ENCODE peak calls at places on chromosomes 12 and 14, in five cellular contexts. F, H, K, Z and E are unnamed samples.

GRCh38 chr12:124397807-124398577 is 103.1 kb downstream of the RFLNA start:
- DNase-seq in F (peak; percentile 68), H (no peak), K (no peak), Z (peak; percentile 71), E (peak; percentile 76)

GRCh38 chr14:87286191-87286590 is 706.8 kb downstream of the GALC start:
- DNase-seq in F (no peak), H (no peak), K (no peak), Z (no peak), E (no peak)

GRCh38 chr14:103527408-103528157 is 1.4 kb upstream of the TRMT61A start:
- DNase-seq in F (no peak), H (peak; percentile 76), K (no peak), Z (no peak), E (no peak)

GRCh38 chr12:57491393-57492280 is 3.8 kb downstream of the MARS1 start:
- DNase-seq in F (no peak), H (no peak), K (no peak), Z (no peak), E (no peak)

GRCh38 chr12:106130474-106131113 is 8.2 kb downstream of the NUAK1 start:
- DNase-seq in F (no peak), H (no peak), K (no peak), Z (no peak), E (no peak)

GRCh38 chr14:29982993-29983392 is 55.3 kb upstream of the PRKD1 start:
- DNase-seq in F (no peak), H (no peak), K (no peak), Z (no peak), E (no peak)

GRCh38 chr14:66284346-66284745 is 201.8 kb upstream of the CCDC196 start:
- DNase-seq in F (no peak), H (no peak), K (no peak), Z (no peak), E (peak; percentile 5)

GRCh38 chr14:31926123-31926522 is 151.0 kb upstream of the ARHGAP5 start:
- DNase-seq in F (no peak), H (no peak), K (no peak), Z (no peak), E (peak; percentile 56)

GRCh38 chr12:97223419-97223818 is 239.2 kb upstream of the RMST start:
- DNase-seq in F (no peak), H (no peak), K (no peak), Z (no peak), E (no peak)

GRCh38 chr14:64444984-64445845 is 20.1 kb upstream of the AKAP5 start:
- DNase-seq in F (no peak), H (no peak), K (no peak), Z (peak; percentile 26), E (no peak)

GRCh38 chr14:32727827-32728226 is 210.9 kb upstream of the NPAS3 start:
- DNase-seq in F (no peak), H (peak; percentile 22), K (peak; percentile 13), Z (no peak), E (no peak)

GRCh38 chr14:21833836-21834235 is 160.2 kb upstream of the OR4E1 start:
- DNase-seq in F (no peak), H (no peak), K (no peak), Z (no peak), E (no peak)

GRCh38 chr12:52347016-52347415 is 20.3 kb downstream of the KRT85 start:
- DNase-seq in F (no peak), H (no peak), K (no peak), Z (no peak), E (no peak)

GRCh38 chr14:49363926-49364751 is 222.0 kb downstream of the RPS29 start:
- DNase-seq in F (no peak), H (no peak), K (no peak), Z (no peak), E (peak; percentile 6)

GRCh38 chr14:104323551-104324175 is 185.3 kb downstream of the KIF26A start:
- DNase-seq in F (no peak), H (no peak), K (peak; percentile 55), Z (peak; percentile 8), E (no peak)

GRCh38 chr14:70282666-70283065 is 76.8 kb downstream of the COX16 start:
- DNase-seq in F (no peak), H (no peak), K (no peak), Z (no peak), E (no peak)

GRCh38 chr12:3251691-3252090 is 174.5 kb downstream of the TSPAN9 start:
- DNase-seq in F (no peak), H (no peak), K (peak; percentile 53), Z (peak; percentile 67), E (no peak)

GRCh38 chr14:70018246-70018645 is 139.0 kb downstream of the SMOC1 start:
- DNase-seq in F (no peak), H (no peak), K (no peak), Z (no peak), E (no peak)

GRCh38 chr14:95876769-95877490 is at the start of gene TUNAR:
- DNase-seq in F (peak; percentile 24), H (no peak), K (peak; percentile 70), Z (no peak), E (peak; percentile 59)

GRCh38 chr14:38039526-38039925 is 168.2 kb upstream of the SSTR1 start:
- DNase-seq in F (no peak), H (no peak), K (no peak), Z (no peak), E (no peak)

GRCh38 chr12:63151061-63151897 is at the start of gene AVPR1A:
- DNase-seq in F (peak; percentile 14), H (peak; percentile 67), K (peak; percentile 47), Z (no peak), E (peak; percentile 25)

GRCh38 chr12:34298176-34298970 is 276.1 kb downstream of the ALG10 start:
- DNase-seq in F (no peak), H (peak; percentile 36), K (peak; percentile 24), Z (no peak), E (no peak)
- H3K9me3 ChIP-seq in F (no peaks in the 10 kb centered on the region), H (peaks cover under 1% of the 10 kb centered on the region), K (peaks cover 99% of the 10 kb centered on the region), Z (peaks cover 3% of the 10 kb centered on the region), E (no peaks in the 10 kb centered on the region)

GRCh38 chr12:15772405-15773018 is 16.7 kb downstream of the EPS8 start:
- DNase-seq in F (no peak), H (no peak), K (no peak), Z (no peak), E (peak; percentile 34)
- TF ChIP-seq CTCF in F (peak; percentile 20), H (peak; percentile 14), K (no peak), Z (no peak), E (peak; percentile 35)

DNA sequence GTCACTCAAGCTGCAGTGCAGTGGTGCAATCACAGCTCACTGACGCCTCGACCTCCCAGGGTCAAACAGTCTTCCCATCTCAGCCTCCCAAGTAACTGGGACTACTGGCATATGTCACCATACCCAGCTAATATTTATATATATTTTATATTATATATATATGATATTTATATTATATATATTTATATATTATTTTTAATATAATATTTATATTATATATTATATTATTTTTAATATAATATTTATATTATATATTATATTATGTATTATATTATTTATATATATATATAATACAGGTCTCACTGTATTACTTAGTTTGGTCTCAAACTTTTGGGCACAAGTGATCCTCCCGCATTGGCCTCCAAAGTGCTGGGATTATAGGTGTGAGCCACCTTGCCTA is 9.4 kb downstream of the ZNF84 start:
- DNase-seq in F (no peak), H (no peak), K (no peak), Z (no peak), E (no peak)
- H3K9me3 ChIP-seq in F (no peaks in the 10 kb centered on the region), H (peaks cover 71% of the 10 kb centered on the region), K (peaks cover 100% of the 10 kb centered on the region), Z (peaks cover 94% of the 10 kb centered on the region), E (peaks cover 11% of the 10 kb centered on the region)

DNA sequence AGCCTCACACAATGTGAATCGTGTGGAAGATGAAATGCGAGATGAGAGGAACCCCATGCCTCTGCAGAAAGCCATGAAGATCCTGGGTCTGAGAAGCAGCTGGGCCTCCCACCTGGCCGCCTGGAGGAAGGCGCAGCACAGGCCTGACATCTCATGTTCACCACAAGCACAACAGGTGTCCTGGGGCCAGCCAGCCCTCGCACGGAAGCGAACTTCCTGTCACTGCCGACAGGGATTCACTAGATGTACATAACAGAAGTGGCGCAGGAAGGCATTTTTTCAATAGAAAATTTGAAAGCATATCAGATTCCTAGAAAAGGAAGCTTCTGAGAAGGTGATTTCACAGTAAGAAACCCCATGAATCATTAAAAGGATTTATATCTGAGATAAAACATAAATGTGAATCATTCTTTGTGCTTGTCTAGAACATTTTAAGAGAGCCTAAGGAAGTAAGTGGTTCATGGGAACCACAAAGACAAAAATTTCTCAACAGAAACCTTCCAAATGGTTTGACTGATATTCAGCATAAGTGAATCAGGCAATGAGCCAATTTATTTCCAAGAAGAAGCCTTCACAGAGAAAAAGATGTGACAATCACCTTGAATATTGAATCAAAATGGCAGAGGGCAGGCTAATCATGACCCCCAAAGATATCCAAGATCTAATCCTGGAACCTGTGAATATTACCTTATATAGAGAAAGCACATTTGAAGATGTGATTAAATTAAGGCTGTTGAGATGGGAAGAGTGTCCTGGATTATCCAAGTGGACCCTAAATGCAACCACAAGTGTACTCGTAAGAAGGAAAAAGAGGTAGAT is 311.9 kb downstream of the DUSP6 start:
- DNase-seq in F (peak; percentile 4), H (peak; percentile 66), K (peak; percentile 76), Z (no peak), E (peak; percentile 43)
- TF ChIP-seq CTCF in F (no peak), H (no peak), K (no peak), Z (no peak), E (no peak)

GRCh38 chr14:99791476-99792283 is 1.5 kb upstream of the EML1 start:
- DNase-seq in F (no peak), H (no peak), K (no peak), Z (no peak), E (no peak)

GRCh38 chr14:99792551-99793212 is 531 bp upstream of the EML1 start:
- DNase-seq in F (peak; percentile 24), H (peak; percentile 77), K (no peak), Z (peak; percentile 43), E (peak; percentile 33)

GRCh38 chr14:99790201-99790977 is 2.8 kb upstream of the EML1 start:
- DNase-seq in F (no peak), H (no peak), K (no peak), Z (no peak), E (no peak)

GRCh38 chr14:99789581-99789980 is 3.6 kb upstream of the EML1 start:
- DNase-seq in F (no peak), H (no peak), K (no peak), Z (no peak), E (no peak)

DNA sequence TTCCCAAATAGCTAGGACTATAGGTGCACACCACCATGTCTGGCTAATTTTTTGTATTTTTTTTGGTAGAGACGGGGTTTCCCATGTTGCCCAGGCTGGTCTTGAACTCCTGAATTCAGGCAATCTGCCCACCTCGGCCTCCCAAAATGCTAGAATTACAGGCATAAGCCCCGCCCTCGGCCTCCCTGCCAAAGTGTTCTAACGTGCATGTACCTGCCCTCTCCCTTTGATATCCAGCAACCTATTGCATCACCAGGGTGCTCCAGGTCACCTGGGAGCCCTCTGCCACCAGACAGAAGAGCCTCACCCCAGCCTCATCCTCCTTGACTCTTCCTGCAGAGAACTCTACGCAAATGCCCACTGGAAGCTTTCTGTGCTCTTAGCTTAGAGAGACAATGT is 2.2 kb upstream of the EML1 start:
- DNase-seq in F (peak; percentile 47), H (no peak), K (no peak), Z (no peak), E (no peak)
- H3K9me3 ChIP-seq in F (no peaks in the 10 kb centered on the region), H (no peaks in the 10 kb centered on the region), K (no peaks in the 10 kb centered on the region), Z (no peaks in the 10 kb centered on the region), E (no peaks in the 10 kb centered on the region)

DNA sequence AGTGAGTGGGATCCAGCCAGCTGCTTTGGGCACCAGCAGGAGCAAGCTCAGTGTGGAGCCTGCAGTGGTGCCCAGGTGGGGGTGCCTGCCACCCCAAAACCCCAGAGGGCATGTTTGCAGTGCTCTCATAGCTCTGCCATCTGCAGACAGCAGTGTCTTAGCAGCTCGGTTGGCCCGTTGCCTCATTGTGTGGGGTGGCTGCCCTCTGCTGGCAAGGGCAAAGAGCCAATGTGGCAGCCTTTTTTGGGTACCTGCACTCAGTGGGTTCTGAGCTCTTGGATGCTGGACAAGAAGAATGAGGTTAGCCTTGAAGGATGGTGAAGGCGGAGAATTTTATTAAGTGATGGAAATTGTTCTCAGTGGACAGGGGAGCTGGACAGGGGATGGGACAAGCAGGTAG is 52.3 kb downstream of the NEUROD4 start:
- DNase-seq in F (peak; percentile 63), H (peak; percentile 70), K (peak; percentile 81), Z (no peak), E (peak; percentile 20)
- TF ChIP-seq CTCF in F (peak; percentile 21), H (peak; percentile 37), K (peak; percentile 22), Z (no peak), E (peak; percentile 28)